ENCODE peak calls at places on chromosome 21, in six cellular contexts. M is mucosa of descending colon, N is IMR-90, O is transverse colon, L is nephron progenitor cell, W is mesothelial cell of epicardium. B is an unnamed sample.

GRCh38 chr21:15124731-15125130 is 59.9 kb upstream of the NRIP1 start:
- DNase-seq in M (no peak), N (no peak), O (no peak), L (no peak), W (no peak), B (no peak)

GRCh38 chr21:15031790-15032357 is 32.9 kb downstream of the NRIP1 start:
- DNase-seq in M (no peak), N (peak; percentile 68), O (no peak), L (no peak), W (no peak), B (no peak)

GRCh38 chr21:37939838-37940237 is 23.6 kb upstream of the KCNJ6 start:
- DNase-seq in M (no peak), N (no peak), O (no peak), L (no peak), W (no peak), B (no peak)

GRCh38 chr21:46553993-46554392 is 50.9 kb downstream of the S100B start:
- DNase-seq in M (no peak), N (no peak), O (no peak), L (no peak), W (no peak), B (no peak)

GRCh38 chr21:34615487-34615814 is 538 bp upstream of the RCAN1 start:
- DNase-seq in M (no peak), N (no peak), O (no peak), L (no peak), W (no peak), B (no peak)

GRCh38 chr21:20882462-20883415 is 115.5 kb upstream of the NCAM2 start:
- DNase-seq in M (no peak), N (peak; percentile 0), O (peak; percentile 21), L (peak; percentile 53), W (peak; percentile 40), B (no peak)

GRCh38 chr21:38389891-38390290 is 108.4 kb downstream of the ERG start:
- DNase-seq in M (no peak), N (no peak), O (no peak), L (no peak), W (no peak), B (no peak)

GRCh38 chr21:39187141-39187540 is 3.9 kb upstream of the PSMG1 start:
- DNase-seq in M (no peak), N (no peak), O (no peak), L (no peak), W (no peak), B (no peak)

GRCh38 chr21:14880922-14881321 is 183.9 kb downstream of the NRIP1 start:
- DNase-seq in M (no peak), N (peak; percentile 88), O (no peak), L (no peak), W (no peak), B (no peak)

GRCh38 chr21:36200089-36200561 is 43.5 kb downstream of the DOP1B start:
- DNase-seq in M (no peak), N (no peak), O (no peak), L (no peak), W (no peak), B (no peak)

GRCh38 chr21:15521644-15522001 is 208.2 kb upstream of the USP25 start:
- DNase-seq in M (no peak), N (no peak), O (no peak), L (no peak), W (no peak), B (no peak)

GRCh38 chr21:40668535-40669275 is 178.3 kb downstream of the DSCAM start:
- DNase-seq in M (no peak), N (no peak), O (no peak), L (no peak), W (no peak), B (no peak)

GRCh38 chr21:34280389-34280795 is 83.4 kb upstream of the KCNE2 start:
- DNase-seq in M (no peak), N (no peak), O (peak; percentile 9), L (no peak), W (peak; percentile 48), B (no peak)

GRCh38 chr21:37424987-37425386 is 58.4 kb downstream of the DYRK1A start:
- DNase-seq in M (no peak), N (no peak), O (no peak), L (no peak), W (no peak), B (no peak)

GRCh38 chr21:35908311-35909078 is 151.8 kb downstream of the SETD4 start:
- DNase-seq in M (no peak), N (no peak), O (no peak), L (no peak), W (no peak), B (no peak)

GRCh38 chr21:16837319-16837718 is 675.5 kb upstream of the CXADR start:
- DNase-seq in M (no peak), N (peak; percentile 33), O (no peak), L (no peak), W (no peak), B (no peak)

GRCh38 chr21:34279883-34280282 is 83.9 kb upstream of the KCNE2 start:
- DNase-seq in M (no peak), N (no peak), O (no peak), L (no peak), W (no peak), B (no peak)

GRCh38 chr21:14361958-14362357 is 21.0 kb downstream of the HSPA13 start:
- DNase-seq in M (no peak), N (no peak), O (no peak), L (no peak), W (no peak), B (no peak)

DNA sequence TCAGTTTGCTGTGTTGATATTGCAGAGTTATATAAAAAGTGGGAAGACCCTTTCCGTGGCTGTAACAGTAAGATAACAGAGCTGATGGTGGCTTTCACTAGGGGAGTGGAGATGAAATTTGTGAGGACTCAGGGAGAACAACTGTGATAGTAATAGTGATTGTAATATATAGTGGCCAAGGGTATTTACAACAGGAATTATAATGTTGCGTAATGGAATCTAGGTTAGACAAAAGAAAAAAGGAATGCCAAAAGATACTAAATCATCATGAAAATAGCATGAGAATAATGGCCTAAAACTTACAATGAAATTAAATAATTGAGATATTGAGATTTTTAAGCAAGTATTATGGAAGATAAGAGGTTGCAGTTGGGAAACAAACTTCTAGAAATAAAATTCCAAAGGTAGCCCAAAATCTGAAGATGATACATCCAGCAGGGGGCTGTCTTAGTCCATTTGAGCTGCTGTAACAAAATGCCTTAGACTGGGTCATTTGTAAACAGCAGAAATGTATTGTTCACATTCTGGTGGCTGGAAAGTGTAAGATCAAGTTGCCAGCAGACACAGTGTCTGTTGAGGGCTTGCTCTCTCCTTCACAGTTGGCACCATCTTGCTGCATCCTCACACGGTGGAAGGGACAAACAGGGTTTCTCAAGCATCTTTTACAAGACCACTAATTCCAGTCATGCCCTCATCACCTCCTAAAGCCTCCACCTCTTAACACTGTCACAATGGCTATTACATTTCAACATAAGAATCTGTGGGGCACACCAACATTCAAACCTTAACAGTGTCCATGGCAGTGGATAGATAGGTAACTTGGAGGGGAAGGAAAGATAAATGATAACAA is 711.2 kb downstream of the MRPL39 start:
- DNase-seq in M (no peak), N (peak; percentile 25), O (peak; percentile 19), L (no peak), W (no peak), B (no peak)
- TF ChIP-seq CTCF in M (no peak), N (peak; percentile 43), O (peak; percentile 16), L (peak; percentile 40), W (no peak), B (peak; percentile 37)

DNA sequence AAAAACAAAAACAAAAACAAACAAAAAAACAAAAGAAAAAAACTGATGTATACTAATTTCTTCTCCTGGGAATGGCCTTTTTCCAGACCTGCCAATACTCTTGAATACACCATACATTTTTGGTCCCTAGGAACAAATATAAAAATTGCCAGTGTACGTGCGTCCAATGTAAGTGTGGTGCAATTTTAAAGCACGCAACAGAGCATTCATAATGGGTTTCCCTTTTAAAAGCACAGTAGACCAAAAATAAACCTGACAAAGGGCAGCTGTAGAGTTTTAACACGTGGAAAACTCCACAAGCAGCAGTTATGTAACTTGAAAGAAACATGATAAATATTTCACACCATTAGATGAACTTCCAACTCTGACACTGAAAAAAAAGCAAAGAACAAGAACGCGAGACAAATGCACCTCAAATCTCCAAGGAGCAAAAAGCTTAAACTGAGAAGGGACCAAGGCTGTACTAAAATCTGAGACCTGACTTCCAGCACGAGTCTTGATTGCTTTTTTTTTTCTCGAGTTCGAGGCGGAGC is 358 bp upstream of the JAM2 start:
- DNase-seq in M (no peak), N (peak; percentile 27), O (no peak), L (no peak), W (no peak), B (no peak)
- TF ChIP-seq CTCF in M (no peak), N (no peak), O (no peak), L (no peak), W (no peak), B (no peak)

GRCh38 chr21:45013271-45013841 is 61.0 kb upstream of the ADARB1 start:
- DNase-seq in M (peak; percentile 53), N (no peak), O (no peak), L (no peak), W (no peak), B (no peak)

GRCh38 chr21:45012661-45013270 is 61.6 kb upstream of the ADARB1 start:
- DNase-seq in M (peak; percentile 46), N (no peak), O (peak; percentile 7), L (peak; percentile 43), W (no peak), B (peak; percentile 56)

GRCh38 chr21:45010860-45011259 is 63.5 kb upstream of the ADARB1 start:
- DNase-seq in M (peak; percentile 25), N (no peak), O (no peak), L (no peak), W (no peak), B (no peak)

GRCh38 chr21:45011426-45011825 is 63.0 kb upstream of the ADARB1 start:
- DNase-seq in M (peak; percentile 36), N (no peak), O (no peak), L (no peak), W (no peak), B (no peak)

GRCh38 chr21:45011911-45012660 is 62.3 kb upstream of the ADARB1 start:
- DNase-seq in M (peak; percentile 43), N (peak; percentile 94), O (peak; percentile 19), L (peak; percentile 74), W (peak; percentile 84), B (peak; percentile 88)
- TF ChIP-seq CTCF in M (no peak), N (no peak), O (no peak), L (no peak), W (no peak), B (peak; percentile 8)

DNA sequence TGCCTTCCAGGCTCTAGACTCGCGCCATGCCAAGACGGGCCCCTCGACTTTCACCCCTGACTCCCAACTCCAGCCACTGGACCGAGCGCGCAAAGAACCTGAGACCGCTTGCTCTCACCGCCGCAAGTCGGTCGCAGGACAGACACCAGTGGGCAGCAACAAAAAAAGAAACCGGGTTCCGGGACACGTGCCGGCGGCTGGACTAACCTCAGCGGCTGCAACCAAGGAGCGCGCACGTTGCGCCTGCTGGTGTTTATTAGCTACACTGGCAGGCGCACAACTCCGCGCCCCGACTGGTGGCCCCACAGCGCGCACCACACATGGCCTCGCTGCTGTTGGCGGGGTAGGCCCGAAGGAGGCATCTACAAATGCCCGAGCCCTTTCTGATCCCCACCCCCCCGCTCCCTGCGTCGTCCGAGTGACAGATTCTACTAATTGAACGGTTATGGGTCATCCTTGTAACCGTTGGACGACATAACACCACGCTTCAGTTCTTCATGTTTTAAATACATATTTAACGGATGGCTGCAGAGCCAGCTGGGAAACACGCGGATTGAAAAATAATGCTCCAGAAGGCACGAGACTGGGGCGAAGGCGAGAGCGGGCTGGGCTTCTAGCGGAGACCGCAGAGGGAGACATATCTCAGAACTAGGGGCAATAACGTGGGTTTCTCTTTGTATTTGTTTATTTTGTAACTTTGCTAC is 2.0 kb upstream of the OLIG2 start:
- DNase-seq in M (no peak), N (no peak), O (no peak), L (no peak), W (no peak), B (no peak)
- TF ChIP-seq CTCF in M (no peak), N (no peak), O (no peak), L (no peak), W (no peak), B (no peak)